ENCODE peak calls at places on chromosomes 4 and X, in seven cellular contexts. A is mucosa of descending colon, L is ELR, B is ACHN, S is LoVo, G is T-cell, C is thoracic aorta. K is an unnamed sample.

GRCh38 chrX:53445977-53446376 is 11.8 kb upstream of the HSD17B10 start:
- DNase-seq in C (no peak), S (peak), B (peak), G (peak), L (peak), A (peak), K (no peak)

GRCh38 chr4:73743825-73744602 is 3.6 kb downstream of the CXCL8 start:
- DNase-seq in S (no peak), B (no peak), L (peak), G (no peak), C (no peak), A (no peak), K (no peak)

GRCh38 chr4:7727727-7728126 is 211.9 kb downstream of the AFAP1 start:
- DNase-seq in A (no peak), S (no peak), B (no peak), L (peak), G (no peak), C (no peak), K (no peak)

GRCh38 chr4:8185280-8185679 is 13.8 kb upstream of the SH3TC1 start:
- DNase-seq in A (no peak), B (peak), S (no peak), L (peak), G (no peak), C (no peak), K (no peak)

GRCh38 chr4:6350646-6351045 is 81.0 kb downstream of the WFS1 start:
- DNase-seq in G (no peak), C (no peak), L (no peak), A (no peak), S (no peak), B (no peak), K (no peak)

GRCh38 chr4:89929425-89930272 is 35.0 kb downstream of the MMRN1 start:
- DNase-seq in C (no peak), S (no peak), G (no peak), L (peak), A (no peak), B (no peak), K (no peak)

GRCh38 chrX:20654596-20655106 is 387.9 kb upstream of the RPS6KA3 start:
- DNase-seq in L (peak), G (no peak), A (no peak), C (no peak), B (no peak), S (no peak), K (no peak)

GRCh38 chr4:6147441-6147840 is 52.9 kb downstream of the JAKMIP1 start:
- DNase-seq in C (no peak), G (no peak), A (no peak), B (no peak), S (no peak), L (no peak), K (no peak)